ENCODE peak calls at places on chromosome 17, in four cellular contexts. F is bronchial epithelial cell, S is cardiac muscle cell, D is neuronal stem cell. W is an unnamed sample.

GRCh38 chr17:41511130-41511529 is 5.7 kb upstream of the KRT13 start:
- DNase-seq in F (no peak), S (no peak), D (no peak), W (no peak)

GRCh38 chr17:64259922-64260321 is 3.1 kb downstream of the TEX2 start:
- DNase-seq in F (peak; percentile 68), S (no peak), D (no peak), W (no peak)

GRCh38 chr17:18992454-18993130 is 12.0 kb downstream of the FAM83G start:
- DNase-seq in F (no peak), S (no peak), D (no peak), W (no peak)

GRCh38 chr17:6488008-6488539 is 43.8 kb downstream of the PIMREG start:
- DNase-seq in F (no peak), S (no peak), D (no peak), W (no peak)

GRCh38 chr17:77881545-77881944 is 77.0 kb upstream of the TNRC6C start:
- DNase-seq in F (no peak), S (no peak), D (no peak), W (peak; percentile 53)

GRCh38 chr17:20987511-20987910 is 55.3 kb downstream of the USP22 start:
- DNase-seq in F (no peak), S (no peak), D (no peak), W (no peak)

GRCh38 chr17:67095803-67096202 is 51.4 kb downstream of the CACNG1 start:
- DNase-seq in F (peak; percentile 57), S (no peak), D (no peak), W (no peak)

GRCh38 chr17:75082683-75083082 is 5.1 kb upstream of the SLC16A5 start:
- DNase-seq in F (no peak), S (no peak), D (no peak), W (no peak)

GRCh38 chr17:79365361-79365760 is 245.5 kb downstream of the RBFOX3 start:
- DNase-seq in F (no peak), S (no peak), D (no peak), W (no peak)

GRCh38 chr17:74862108-74862901 is 2.6 kb upstream of the GRIN2C start:
- DNase-seq in F (no peak), S (peak; percentile 85), D (peak; percentile 79), W (peak; percentile 52)

GRCh38 chr17:67093348-67093747 is 49.0 kb downstream of the CACNG1 start:
- DNase-seq in F (no peak), S (no peak), D (no peak), W (no peak)

GRCh38 chr17:63972796-63973195 is at the start of gene SCN4A:
- DNase-seq in F (no peak), S (no peak), D (no peak), W (no peak)

GRCh38 chr17:57197672-57198071 is 58.7 kb upstream of the MSI2 start:
- DNase-seq in F (no peak), S (no peak), D (no peak), W (no peak)

GRCh38 chr17:70080541-70081347 is 5.7 kb downstream of the KCNJ16 start:
- DNase-seq in F (no peak), S (no peak), D (no peak), W (no peak)

GRCh38 chr17:51759260-51759659 is 399.3 kb downstream of the CA10 start:
- DNase-seq in F (no peak), S (no peak), D (no peak), W (no peak)

GRCh38 chr17:11921296-11921695 is 76.0 kb downstream of the ZNF18 start:
- DNase-seq in F (peak; percentile 4), S (no peak), D (no peak), W (no peak)

GRCh38 chr17:16466407-16466806 is 25.6 kb downstream of the LRRC75A start:
- DNase-seq in F (no peak), S (no peak), D (no peak), W (no peak)

GRCh38 chr17:75822119-75822799 is 21.9 kb downstream of the UNC13D start:
- DNase-seq in F (no peak), S (no peak), D (no peak), W (no peak)

GRCh38 chr17:55691666-55692065 is 31.0 kb downstream of the TMEM100 start:
- DNase-seq in F (no peak), S (peak; percentile 66), D (no peak), W (no peak)

GRCh38 chr17:1829579-1830257 is at the start of the genes RPA1 and SMYD4:
- DNase-seq in F (peak; percentile 68), S (peak; percentile 95), D (peak; percentile 88), W (peak; percentile 85)

DNA sequence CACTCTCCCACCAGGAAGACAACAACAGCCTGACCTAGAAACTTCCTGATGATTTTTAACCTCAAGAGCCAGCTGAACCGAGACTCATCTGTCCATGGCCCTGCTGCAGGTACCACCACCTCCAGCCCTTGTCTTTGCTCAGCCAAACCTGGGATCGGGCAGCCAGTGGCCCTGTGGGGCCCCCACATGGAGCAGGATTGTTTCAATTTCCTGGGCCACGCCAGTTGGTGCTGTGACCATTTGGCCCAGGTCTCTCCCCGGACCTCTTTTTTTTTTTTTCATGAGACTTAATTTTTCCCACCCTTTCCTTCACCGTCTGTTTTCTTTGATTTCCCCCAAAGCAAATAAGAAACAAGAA is 8.3 kb upstream of the HOXB2 start:
- DNase-seq in F (no peak), S (no peak), D (no peak), W (no peak)
- H3K4me3 ChIP-seq in F (no peak overlapping the region), S (peak overlapping the region; percentile 51), D (no peak overlapping the region), W (no peak overlapping the region)

DNA sequence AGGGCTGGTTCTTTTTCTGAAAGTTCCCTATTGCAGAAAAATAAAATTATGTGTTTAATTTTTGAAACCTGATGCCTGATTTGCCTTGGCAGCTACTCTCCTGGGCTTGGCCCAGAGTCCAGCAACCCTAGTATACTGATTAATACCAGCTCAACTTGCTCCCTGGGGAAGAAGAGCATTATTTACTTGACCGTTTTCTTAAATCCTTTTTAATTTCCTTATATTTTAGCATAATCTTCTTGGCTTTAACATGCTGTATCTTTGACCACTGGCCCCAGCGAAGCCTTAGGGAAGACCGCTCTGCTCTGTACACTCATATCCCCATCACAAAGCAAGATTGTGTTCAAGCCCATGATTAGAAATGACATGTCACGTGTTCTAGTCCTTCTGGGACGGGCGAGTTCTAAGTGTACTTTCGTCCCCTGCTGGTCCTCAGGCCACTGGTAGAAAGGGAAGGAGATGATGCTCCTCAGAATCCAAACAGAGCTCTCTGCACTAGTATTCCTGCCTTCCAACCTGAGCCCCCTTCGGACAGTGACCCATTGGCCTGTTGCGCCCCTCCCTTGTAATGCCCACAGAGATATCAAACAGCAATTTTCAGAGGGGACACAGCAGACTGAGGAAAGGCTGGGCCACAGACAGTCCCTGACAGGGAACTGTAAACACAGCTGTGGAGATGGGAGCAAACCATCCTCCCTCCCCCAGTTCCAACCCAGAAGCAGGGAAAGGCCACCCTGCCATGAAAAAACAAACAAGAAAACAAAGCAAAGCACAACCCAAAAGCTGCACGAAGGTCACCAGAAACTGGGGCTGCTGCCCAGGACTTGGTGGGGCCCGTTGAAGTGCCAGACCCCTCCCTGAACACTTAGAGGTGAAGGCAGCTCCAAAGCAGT is 4.3 kb upstream of the EZH1 start:
- DNase-seq in F (no peak), S (no peak), D (no peak), W (no peak)
- H3K4me3 ChIP-seq in F (no peak overlapping the region), S (no peak overlapping the region), D (no peak overlapping the region), W (no peak overlapping the region)

GRCh38 chr17:62657664-62658063 is 30.2 kb downstream of the MRC2 start:
- DNase-seq in F (no peak), S (no peak), D (no peak), W (no peak)

GRCh38 chr17:62653002-62653830 is 25.7 kb downstream of the MRC2 start:
- DNase-seq in F (no peak), S (peak; percentile 45), D (peak; percentile 77), W (peak; percentile 64)

GRCh38 chr17:62656446-62656845 is 29.0 kb downstream of the MRC2 start:
- DNase-seq in F (no peak), S (no peak), D (no peak), W (no peak)

GRCh38 chr17:62652251-62653001 is 25.0 kb downstream of the MRC2 start:
- DNase-seq in F (peak; percentile 28), S (peak; percentile 35), D (peak; percentile 35), W (peak; percentile 90)

DNA sequence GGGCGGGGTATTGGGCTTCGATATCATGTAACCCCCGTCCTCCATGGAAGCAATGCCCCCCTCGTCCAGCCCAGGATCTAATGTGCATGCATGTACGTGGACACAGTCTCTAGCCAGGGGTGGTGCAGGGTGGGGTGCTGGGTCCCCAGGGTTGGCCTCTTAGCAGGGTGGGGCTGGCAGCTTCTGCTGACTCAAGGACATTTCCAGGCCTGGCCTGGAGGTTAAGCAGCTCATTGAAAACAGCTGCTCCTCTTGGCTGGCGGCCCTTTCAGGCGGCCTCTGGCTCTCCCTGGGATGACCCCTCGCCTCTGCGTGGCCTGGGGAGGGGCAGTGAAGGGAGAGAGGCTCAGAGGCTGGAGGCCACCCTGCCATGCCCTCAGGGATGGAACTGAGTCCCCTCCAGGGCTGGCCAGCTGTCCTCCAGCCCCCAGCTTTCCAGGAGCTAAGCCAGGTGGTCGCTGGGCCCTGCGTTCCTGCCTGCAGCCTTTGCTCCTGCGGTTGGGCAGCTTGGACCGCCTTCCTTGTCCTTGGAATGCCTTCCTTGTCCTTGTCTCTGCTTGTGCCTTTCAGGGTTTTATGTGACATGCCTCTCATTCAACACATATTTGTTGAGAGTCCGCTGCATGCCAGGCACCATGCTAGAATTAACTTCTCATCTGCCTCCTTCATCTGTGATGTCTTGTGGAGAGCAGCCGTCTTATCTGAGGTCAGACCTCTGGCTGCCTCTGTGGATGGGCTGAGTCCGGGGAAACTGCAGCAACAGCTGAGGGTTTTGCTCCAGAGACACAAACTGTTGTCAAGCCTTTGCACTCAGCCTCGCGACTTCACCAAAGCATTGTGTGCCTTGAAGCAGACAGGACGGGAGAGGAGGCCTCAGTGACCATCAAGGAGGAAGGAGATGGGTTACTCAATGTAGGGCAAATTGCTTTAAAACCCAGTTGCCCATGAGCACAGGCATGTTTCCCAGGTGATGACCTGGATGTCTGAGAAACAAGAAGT is 26.7 kb downstream of the MRC2 start:
- DNase-seq in F (no peak), S (peak; percentile 49), D (peak; percentile 36), W (peak; percentile 80)
- H3K4me3 ChIP-seq in F (no peak overlapping the region), S (no peak overlapping the region), D (no peak overlapping the region), W (no peak overlapping the region)

GRCh38 chr17:45888392-45888791 is 6.0 kb upstream of the MAPT start:
- DNase-seq in F (no peak), S (no peak), D (no peak), W (no peak)
- H3K4me3 ChIP-seq in F (no peak overlapping the region), S (no peak overlapping the region), D (no peak overlapping the region), W (no peak overlapping the region)

GRCh38 chr17:45144199-45145034 is 3.9 kb upstream of the HEXIM1 start:
- DNase-seq in F (no peak), S (no peak), D (no peak), W (no peak)

GRCh38 chr17:45143767-45144198 is 4.5 kb upstream of the HEXIM1 start:
- DNase-seq in F (no peak), S (no peak), D (no peak), W (peak; percentile 81)

GRCh38 chr17:45146616-45147101 is 1.6 kb upstream of the HEXIM1 start:
- DNase-seq in F (peak; percentile 73), S (no peak), D (no peak), W (no peak)

GRCh38 chr17:45146166-45146565 is 2.1 kb upstream of the HEXIM1 start:
- DNase-seq in F (no peak), S (no peak), D (no peak), W (no peak)

DNA sequence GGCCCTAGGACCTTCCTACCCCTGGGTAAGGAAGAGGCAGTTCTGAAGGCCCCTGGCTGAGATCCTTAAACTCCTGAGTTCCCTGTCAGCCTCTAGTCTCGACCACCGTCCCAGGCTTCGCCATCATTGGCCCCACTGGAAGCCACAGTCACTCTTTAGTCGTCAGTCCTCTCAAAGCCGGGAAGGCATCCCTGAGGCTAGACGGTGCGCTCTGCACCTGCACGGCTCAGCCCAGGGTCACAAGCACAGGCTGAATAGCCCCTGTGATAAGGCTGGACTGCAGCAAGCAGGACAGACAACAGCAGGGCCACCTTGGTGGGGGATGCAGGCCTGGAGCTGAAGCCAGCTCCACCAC is 3.3 kb upstream of the HEXIM1 start:
- DNase-seq in F (no peak), S (no peak), D (no peak), W (no peak)
- H3K4me3 ChIP-seq in F (peak overlapping the region; percentile 41), S (no peak overlapping the region), D (no peak overlapping the region), W (no peak overlapping the region)

GRCh38 chr17:82419471-82419995 is 1.1 kb upstream of the OGFOD3 start:
- DNase-seq in F (no peak), S (no peak), D (no peak), W (no peak)
- H3K4me3 ChIP-seq in F (no peak overlapping the region), S (no peak overlapping the region), D (no peak overlapping the region), W (peak overlapping the region; percentile 60)